ENCODE peak calls at places on chromosome 22, in four cellular contexts. One of them, this sample, is unnamed.
A peak's percentile ranks its signal among the peaks of the same experiment; 100 is the strongest.

GRCh38 chr22:42282252-42282942 is 11.9 kb upstream of the TCF20 start:
- DNase-seq in left lung: no peak
- DNase-seq in GM23338: no peak
- DNase-seq in IMR-90: no peak
- DNase-seq in this sample: no peak

GRCh38 chr22:40420341-40421081 is 50.1 kb downstream of the SGSM3 start:
- DNase-seq in GM23338: no peak
- DNase-seq in left lung: peak; percentile 71
- DNase-seq in IMR-90: no peak
- DNase-seq in this sample: no peak

GRCh38 chr22:41968601-41969000 is 642 bp upstream of the SEPTIN3 start:
- DNase-seq in left lung: no peak
- DNase-seq in IMR-90: peak; percentile 42
- DNase-seq in GM23338: no peak
- DNase-seq in this sample: no peak

GRCh38 chr22:23743303-23743705 is 7.6 kb downstream of the ZNF70 start:
- DNase-seq in left lung: no peak
- DNase-seq in IMR-90: no peak
- DNase-seq in GM23338: no peak
- DNase-seq in this sample: no peak

GRCh38 chr22:23037429-23038333 is 32.6 kb upstream of the GNAZ start:
- DNase-seq in IMR-90: no peak
- DNase-seq in left lung: no peak
- DNase-seq in GM23338: no peak
- DNase-seq in this sample: no peak

GRCh38 chr22:41256254-41256897 is 15.6 kb upstream of the CHADL start:
- DNase-seq in left lung: no peak
- DNase-seq in GM23338: no peak
- DNase-seq in IMR-90: peak; percentile 80
- DNase-seq in this sample: peak; percentile 44

GRCh38 chr22:44407404-44408226 is 90.4 kb downstream of the RTL6 start:
- DNase-seq in IMR-90: no peak
- DNase-seq in GM23338: no peak
- DNase-seq in left lung: peak; percentile 61
- DNase-seq in this sample: no peak

GRCh38 chr22:32475428-32476010 is 908 bp downstream of the FBXO7 start:
- DNase-seq in left lung: peak; percentile 76
- DNase-seq in GM23338: peak; percentile 39
- DNase-seq in IMR-90: no peak
- DNase-seq in this sample: no peak

GRCh38 chr22:38107692-38108515 is 2.6 kb downstream of the BAIAP2L2 start:
- DNase-seq in IMR-90: no peak
- DNase-seq in left lung: peak; percentile 67
- DNase-seq in GM23338: no peak
- DNase-seq in this sample: no peak

GRCh38 chr22:20186183-20186870 is 35.5 kb upstream of the CCDC188 start:
- DNase-seq in GM23338: peak; percentile 86
- DNase-seq in left lung: no peak
- DNase-seq in IMR-90: no peak
- DNase-seq in this sample: no peak

GRCh38 chr22:23062616-23063538 is 7.4 kb upstream of the GNAZ start:
- DNase-seq in IMR-90: no peak
- DNase-seq in GM23338: no peak
- DNase-seq in left lung: no peak
- DNase-seq in this sample: no peak

GRCh38 chr22:36463783-36464184 is 17.7 kb downstream of the TXN2 start:
- DNase-seq in GM23338: no peak
- DNase-seq in IMR-90: no peak
- DNase-seq in left lung: no peak
- DNase-seq in this sample: no peak

GRCh38 chr22:28207281-28208030 is 288.4 kb upstream of the PITPNB start:
- DNase-seq in GM23338: no peak
- DNase-seq in left lung: no peak
- DNase-seq in IMR-90: peak; percentile 45
- DNase-seq in this sample: no peak

GRCh38 chr22:20319041-20319744 is 667 bp downstream of the DGCR6L start:
- DNase-seq in left lung: peak; percentile 71
- DNase-seq in GM23338: peak; percentile 65
- DNase-seq in IMR-90: no peak
- DNase-seq in this sample: no peak

GRCh38 chr22:27726726-27727449 is 74.7 kb downstream of the MN1 start:
- DNase-seq in IMR-90: peak; percentile 34
- DNase-seq in GM23338: peak; percentile 44
- DNase-seq in left lung: no peak
- DNase-seq in this sample: peak; percentile 51

GRCh38 chr22:22410121-22410520 is 98.4 kb downstream of the ZNF280B start:
- DNase-seq in left lung: peak; percentile 78
- DNase-seq in GM23338: no peak
- DNase-seq in IMR-90: no peak
- DNase-seq in this sample: no peak

GRCh38 chr22:37643225-37643847 is 3.9 kb downstream of the SH3BP1 start:
- DNase-seq in GM23338: peak; percentile 88
- DNase-seq in IMR-90: peak; percentile 57
- DNase-seq in left lung: peak; percentile 95
- DNase-seq in this sample: no peak

GRCh38 chr22:43827336-43827735 is 15.2 kb upstream of the EFCAB6 start:
- DNase-seq in GM23338: no peak
- DNase-seq in IMR-90: no peak
- DNase-seq in left lung: no peak
- DNase-seq in this sample: no peak

GRCh38 chr22:17982572-17983141 is 41.7 kb downstream of the MICAL3 start:
- DNase-seq in IMR-90: no peak
- DNase-seq in GM23338: no peak
- DNase-seq in left lung: no peak
- DNase-seq in this sample: no peak

GRCh38 chr22:41523464-41524221 is 20.6 kb downstream of the POLR3H start:
- DNase-seq in GM23338: peak; percentile 66
- DNase-seq in left lung: no peak
- DNase-seq in IMR-90: peak; percentile 89
- DNase-seq in this sample: no peak

GRCh38 chr22:28116261-28116673 is 197.2 kb upstream of the PITPNB start:
- DNase-seq in GM23338: peak; percentile 27
- DNase-seq in left lung: no peak
- DNase-seq in IMR-90: peak; percentile 90
- DNase-seq in this sample: peak; percentile 63

GRCh38 chr22:49099496-49100124 is 728.1 kb downstream of the BRD1 start:
- DNase-seq in GM23338: no peak
- DNase-seq in IMR-90: no peak
- DNase-seq in left lung: no peak
- DNase-seq in this sample: peak; percentile 1

GRCh38 chr22:44456661-44457412 is 41.2 kb downstream of the RTL6 start:
- DNase-seq in GM23338: no peak
- DNase-seq in left lung: no peak
- DNase-seq in IMR-90: no peak
- DNase-seq in this sample: no peak

GRCh38 chr22:19477321-19478085 is 1.5 kb downstream of the UFD1 start:
- DNase-seq in left lung: no peak
- DNase-seq in GM23338: no peak
- DNase-seq in IMR-90: peak; percentile 16
- DNase-seq in this sample: no peak

DNA sequence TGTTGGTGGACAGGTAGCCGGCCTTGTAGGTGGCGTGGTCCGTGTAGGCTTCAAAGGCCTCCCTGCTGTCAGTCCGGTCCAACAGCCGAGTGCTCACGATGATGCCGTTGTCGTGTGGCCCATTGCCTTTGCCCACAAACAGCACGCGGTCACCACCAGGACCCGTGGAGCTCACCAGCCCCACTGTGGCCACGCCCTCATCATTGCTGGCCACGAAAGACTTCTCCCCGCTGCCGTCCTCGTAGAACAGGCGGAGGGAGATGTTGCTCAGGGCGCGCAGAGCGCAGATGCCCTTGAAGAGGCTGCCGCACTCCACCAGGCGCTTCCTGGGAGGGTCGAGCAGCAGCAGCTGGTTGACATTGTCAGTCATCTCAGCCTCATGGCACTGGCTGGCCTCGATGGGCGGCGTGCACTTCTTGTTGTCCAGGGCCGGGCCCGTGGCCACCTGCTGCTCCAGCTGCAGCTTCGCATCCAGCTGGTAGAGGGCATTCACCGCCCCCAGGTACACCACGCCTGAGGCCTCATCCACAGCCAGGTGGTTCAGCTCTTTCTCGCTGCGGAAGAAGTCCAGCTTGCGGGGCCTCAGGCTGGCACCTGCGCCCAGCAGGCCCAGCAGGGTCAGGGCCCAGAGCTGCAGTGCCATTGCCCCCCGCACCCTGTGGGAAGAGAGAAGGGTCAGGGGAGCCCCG is 17.4 kb downstream of the PLXNB2 start:
- DNase-seq in GM23338: no peak
- DNase-seq in left lung: no peak
- DNase-seq in IMR-90: no peak
- DNase-seq in this sample: no peak
- H3K36me3 ChIP-seq in GM23338: no peaks in the 10 kb centered on the region
- H3K36me3 ChIP-seq in left lung: peaks cover 57% of the 10 kb centered on the region
- H3K36me3 ChIP-seq in IMR-90: peaks cover 56% of the 10 kb centered on the region
- H3K36me3 ChIP-seq in this sample: peaks cover 2% of the 10 kb centered on the region

DNA sequence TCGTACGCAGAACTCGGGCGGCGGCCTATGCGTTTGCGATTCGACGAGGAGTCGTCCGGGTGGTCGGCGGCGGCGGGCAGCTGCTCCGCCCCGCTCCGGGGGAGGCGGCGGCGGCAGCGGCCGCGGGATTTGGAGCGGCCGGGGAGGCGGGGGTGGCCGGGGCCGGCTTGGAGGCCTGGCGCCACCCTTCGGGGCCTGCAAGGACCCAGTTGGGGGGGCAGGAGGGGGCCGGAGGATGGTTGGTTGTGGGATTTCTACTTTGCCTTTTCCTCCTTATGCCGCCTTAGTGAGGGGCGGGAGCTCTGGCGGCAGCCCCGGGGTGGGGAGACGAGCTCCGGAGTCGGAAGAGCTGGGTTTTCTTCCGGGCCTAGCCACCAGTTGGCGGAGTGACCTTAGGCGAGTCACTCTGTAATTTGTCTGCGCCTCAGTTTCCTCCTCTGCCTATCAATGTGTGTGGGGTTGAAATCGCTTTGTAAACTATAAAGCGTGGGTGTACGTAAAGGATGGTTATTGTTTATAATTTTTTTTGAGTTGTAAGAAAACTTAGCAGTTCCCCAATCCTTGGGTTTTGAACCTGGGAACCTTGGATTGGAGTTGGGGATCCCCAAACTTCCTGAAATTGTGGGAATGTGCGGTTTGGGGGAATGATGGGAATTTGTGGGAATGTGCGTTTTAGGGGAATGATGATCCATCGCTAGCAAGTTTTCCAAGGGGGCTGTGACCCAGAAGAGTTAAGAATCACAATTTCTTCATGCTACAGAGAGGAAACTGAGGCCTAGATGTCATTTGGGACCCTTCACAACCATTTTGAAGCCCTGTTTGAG is 679 bp downstream of the TUG1 start:
- DNase-seq in left lung: no peak
- DNase-seq in IMR-90: peak; percentile 44
- DNase-seq in GM23338: peak; percentile 59
- DNase-seq in this sample: no peak
- TF ChIP-seq CTCF in left lung: no peak
- TF ChIP-seq CTCF in IMR-90: peak; percentile 3
- TF ChIP-seq CTCF in GM23338: no peak
- TF ChIP-seq CTCF in this sample: peak; percentile 1

GRCh38 chr22:39244496-39245129 is at the start of gene PDGFB:
- DNase-seq in GM23338: peak; percentile 52
- DNase-seq in IMR-90: no peak
- DNase-seq in left lung: peak; percentile 69
- DNase-seq in this sample: no peak

GRCh38 chr22:39244073-39244495 is 698 bp downstream of the PDGFB start:
- DNase-seq in GM23338: no peak
- DNase-seq in left lung: no peak
- DNase-seq in IMR-90: no peak
- DNase-seq in this sample: no peak

GRCh38 chr22:39242389-39242808 is 2.4 kb downstream of the PDGFB start:
- DNase-seq in GM23338: peak; percentile 77
- DNase-seq in IMR-90: no peak
- DNase-seq in left lung: peak; percentile 59
- DNase-seq in this sample: no peak

GRCh38 chr22:39242809-39243442 is 1.9 kb downstream of the PDGFB start:
- DNase-seq in left lung: peak; percentile 74
- DNase-seq in GM23338: peak; percentile 84
- DNase-seq in IMR-90: no peak
- DNase-seq in this sample: no peak

DNA sequence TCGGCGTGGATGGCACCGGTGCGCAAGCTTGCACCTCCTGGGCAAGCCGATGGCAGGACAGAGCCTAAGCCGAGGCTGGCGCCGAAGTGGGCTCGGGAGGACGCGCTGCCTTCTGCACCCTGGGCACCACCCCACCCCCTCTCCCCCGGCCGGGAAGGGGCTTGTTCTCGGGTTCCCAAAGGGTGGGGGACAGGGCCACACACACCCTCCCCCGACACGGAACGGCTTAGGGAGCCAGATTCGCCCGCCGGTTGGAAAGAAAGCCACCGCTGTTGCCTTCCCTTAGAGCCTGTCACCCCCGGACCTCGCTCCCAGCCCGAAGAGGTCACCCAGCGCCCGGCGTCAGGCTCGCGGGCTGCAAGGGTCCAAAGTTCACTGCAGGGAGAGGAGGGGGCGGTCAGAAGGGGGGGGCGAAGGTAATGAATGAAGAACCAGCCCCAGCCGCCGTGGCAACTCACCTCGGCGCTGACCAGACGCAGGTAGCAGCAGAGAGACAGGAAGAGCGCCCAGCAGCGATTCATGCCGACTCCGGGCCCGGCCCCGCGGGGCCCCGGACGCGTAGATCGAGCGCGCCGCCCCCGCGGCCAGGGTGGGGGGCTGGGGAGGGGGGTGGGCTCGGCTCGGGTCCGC is 1.2 kb downstream of the PDGFB start:
- DNase-seq in IMR-90: no peak
- DNase-seq in GM23338: peak; percentile 61
- DNase-seq in left lung: peak; percentile 71
- DNase-seq in this sample: no peak
- H3K4me3 ChIP-seq in IMR-90: peak overlapping the region; percentile 26
- H3K4me3 ChIP-seq in GM23338: peak overlapping the region; percentile 78
- H3K4me3 ChIP-seq in left lung: peak overlapping the region; percentile 54
- H3K4me3 ChIP-seq in this sample: peak overlapping the region; percentile 89

GRCh38 chr22:39362271-39362670 is 12.5 kb downstream of the SYNGR1 start:
- DNase-seq in GM23338: peak; percentile 62
- DNase-seq in left lung: no peak
- DNase-seq in IMR-90: no peak
- DNase-seq in this sample: no peak

GRCh38 chr22:39360674-39361413 is 11.1 kb downstream of the SYNGR1 start:
- DNase-seq in left lung: no peak
- DNase-seq in GM23338: peak; percentile 67
- DNase-seq in IMR-90: no peak
- DNase-seq in this sample: peak; percentile 21

GRCh38 chr22:39362932-39363331 is 13.1 kb downstream of the SYNGR1 start:
- DNase-seq in IMR-90: no peak
- DNase-seq in left lung: no peak
- DNase-seq in GM23338: no peak
- DNase-seq in this sample: no peak

GRCh38 chr22:39360242-39360641 is 10.5 kb downstream of the SYNGR1 start:
- DNase-seq in IMR-90: no peak
- DNase-seq in GM23338: no peak
- DNase-seq in left lung: no peak
- DNase-seq in this sample: no peak

DNA sequence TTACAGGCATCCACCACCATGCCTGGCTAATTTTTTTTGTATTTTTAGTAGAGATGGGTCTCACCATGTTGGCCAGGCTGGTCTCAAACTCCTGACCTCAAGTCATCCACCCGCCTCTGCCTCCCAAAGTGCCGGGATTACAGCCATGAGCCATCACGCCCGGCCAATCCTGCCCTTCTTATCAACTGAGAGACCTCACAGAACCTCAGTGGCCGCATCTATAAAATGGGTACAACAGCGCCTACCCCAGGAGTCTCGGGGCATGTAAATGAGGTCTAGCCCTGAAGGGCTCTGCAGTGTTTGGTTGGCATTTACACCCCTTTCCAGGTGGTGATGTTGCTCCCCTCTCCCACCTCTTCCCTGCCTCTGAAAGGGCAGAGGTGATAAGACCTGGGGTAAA is 11.7 kb downstream of the SYNGR1 start:
- DNase-seq in IMR-90: no peak
- DNase-seq in left lung: no peak
- DNase-seq in GM23338: no peak
- DNase-seq in this sample: no peak
- H3K36me3 ChIP-seq in IMR-90: peaks cover 5% of the 10 kb centered on the region
- H3K36me3 ChIP-seq in left lung: no peaks in the 10 kb centered on the region
- H3K36me3 ChIP-seq in GM23338: no peaks in the 10 kb centered on the region
- H3K36me3 ChIP-seq in this sample: no peaks in the 10 kb centered on the region

This sample was measured in kidney epithelial cell.